ENCODE peak calls at places on chromosome 16, in seven cellular contexts. X is K562, W is uterus, V is HCT116, G is transverse colon, Q is upper lobe of left lung, I is heart left ventricle. P is an unnamed sample.

GRCh38 chr16:23699100-23699499 is 13.9 kb downstream of the ERN2 start:
- DNase-seq in W (no peak), I (no peak), G (peak), Q (no peak), V (peak), X (no peak), P (no peak)

GRCh38 chr16:81467072-81467471 is 22.5 kb downstream of the CMIP start:
- DNase-seq in G (no peak), I (no peak), V (no peak), Q (no peak), X (no peak), W (no peak), P (no peak)

GRCh38 chr16:31134625-31135534 is 647 bp downstream of the PRSS8 start:
- DNase-seq in X (peak), V (no peak), I (no peak), Q (no peak), W (no peak), G (peak), P (no peak)

GRCh38 chr16:57204675-57205074 is 18.5 kb downstream of the RSPRY1 start:
- DNase-seq in W (no peak), X (peak), Q (no peak), V (no peak), G (no peak), I (no peak), P (no peak)

GRCh38 chr16:31477220-31478216 is 5.4 kb upstream of the SLC5A2 start:
- DNase-seq in W (no peak), Q (peak), I (no peak), G (peak), X (peak), V (no peak), P (no peak)

GRCh38 chr16:57668630-57669475 is 747 bp downstream of the ADGRG3 start:
- DNase-seq in X (no peak), W (no peak), Q (no peak), G (no peak), V (no peak), I (no peak), P (no peak)

GRCh38 chr16:87201052-87201451 is 116.1 kb downstream of the C16orf95 start:
- DNase-seq in G (peak), I (peak), Q (no peak), W (peak), X (no peak), V (no peak), P (peak)

GRCh38 chr16:17161034-17161433 is 309.7 kb downstream of the XYLT1 start:
- DNase-seq in I (no peak), X (no peak), Q (peak), V (no peak), W (no peak), G (no peak), P (no peak)

GRCh38 chr16:85239239-85239638 is 127.0 kb upstream of the CIBAR2 start:
- DNase-seq in X (no peak), Q (no peak), I (no peak), W (no peak), G (no peak), V (no peak), P (no peak)

DNA sequence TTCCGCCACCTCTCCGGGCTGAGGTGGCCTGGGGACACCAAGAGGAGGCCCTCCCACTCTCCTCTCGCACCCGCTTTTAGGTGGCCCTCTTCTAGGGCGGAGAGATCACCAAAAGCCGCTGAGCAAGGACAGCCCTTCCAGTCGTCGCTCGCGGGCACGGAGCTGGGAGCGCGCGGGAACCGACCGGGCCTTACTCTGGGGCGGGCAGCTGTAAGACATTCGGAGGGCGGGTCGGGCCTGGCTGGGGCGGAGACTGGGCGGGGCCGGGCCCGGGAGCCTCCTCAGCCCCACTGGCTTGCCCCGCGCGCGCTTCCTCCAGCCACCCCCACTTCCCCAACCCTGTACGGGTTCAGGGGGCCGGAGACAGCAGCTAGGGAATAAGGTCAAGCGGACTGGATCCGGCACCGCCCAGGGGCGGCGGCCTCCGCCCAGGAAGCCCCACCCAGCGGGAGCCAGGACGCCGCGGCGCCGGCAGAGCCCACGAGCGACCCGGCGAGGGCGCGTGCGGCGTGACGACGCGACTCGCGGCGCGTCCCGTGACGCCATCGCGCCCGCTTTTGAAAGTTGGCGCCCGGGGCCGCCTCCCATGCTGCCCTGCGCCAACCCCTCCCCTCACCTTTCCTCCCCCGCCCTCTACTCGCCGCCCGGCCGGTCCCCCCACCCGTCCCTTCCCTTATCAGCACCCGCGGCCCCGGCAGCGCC is 351 bp upstream of the CTCF start:
- DNase-seq in I (peak), G (peak), W (peak), V (peak), Q (peak), X (peak), P (peak)
- TF ChIP-seq POLR2A in I (peak), G (peak), W (peak), V (peak), Q (peak), X (peak), P (peak)

DNA sequence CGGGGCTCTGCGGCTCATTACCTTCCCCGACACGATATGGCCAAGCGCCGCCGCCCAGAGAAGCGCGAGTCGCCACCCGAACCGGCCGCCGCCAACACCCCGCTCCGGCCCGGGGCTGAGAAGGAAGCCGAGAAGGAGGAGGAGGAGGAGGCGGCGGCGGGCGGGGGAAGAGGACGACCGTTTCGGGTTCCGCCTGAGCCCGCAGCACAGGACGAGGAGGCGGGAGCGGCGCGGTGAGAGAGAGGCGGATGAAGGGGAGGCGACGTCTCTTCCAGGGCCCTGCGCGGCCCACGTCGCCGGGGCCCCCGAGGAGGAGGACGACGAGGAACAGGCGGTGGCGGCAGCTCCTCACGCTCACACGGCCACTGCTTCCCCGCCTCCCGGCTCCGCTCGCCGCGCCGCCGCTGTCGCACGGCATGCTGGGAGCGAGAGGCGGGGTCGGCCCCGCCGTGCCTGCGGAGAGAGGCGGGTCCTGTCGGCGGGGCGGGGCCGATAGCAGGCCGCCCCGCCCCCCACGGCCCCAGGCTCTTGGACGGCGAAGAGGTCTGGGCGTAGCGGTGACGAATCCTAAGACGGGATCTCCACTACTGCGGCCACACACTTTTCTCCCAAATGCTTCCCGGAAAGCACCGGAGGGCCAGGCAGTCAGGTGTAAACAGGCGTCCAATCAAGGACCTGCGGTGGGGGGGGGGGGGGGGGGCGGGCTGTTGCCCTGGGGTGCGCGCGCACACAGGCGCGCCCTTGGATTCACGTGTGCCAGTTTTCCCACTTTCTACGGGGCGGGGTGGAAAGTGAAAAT is 97.3 kb upstream of the METTL9 start:
- DNase-seq in W (peak), G (peak), I (peak), X (peak), V (peak), Q (peak), P (peak)
- TF ChIP-seq POLR2A in W (peak), G (peak), I (peak), X (peak), V (peak), Q (peak), P (peak)

DNA sequence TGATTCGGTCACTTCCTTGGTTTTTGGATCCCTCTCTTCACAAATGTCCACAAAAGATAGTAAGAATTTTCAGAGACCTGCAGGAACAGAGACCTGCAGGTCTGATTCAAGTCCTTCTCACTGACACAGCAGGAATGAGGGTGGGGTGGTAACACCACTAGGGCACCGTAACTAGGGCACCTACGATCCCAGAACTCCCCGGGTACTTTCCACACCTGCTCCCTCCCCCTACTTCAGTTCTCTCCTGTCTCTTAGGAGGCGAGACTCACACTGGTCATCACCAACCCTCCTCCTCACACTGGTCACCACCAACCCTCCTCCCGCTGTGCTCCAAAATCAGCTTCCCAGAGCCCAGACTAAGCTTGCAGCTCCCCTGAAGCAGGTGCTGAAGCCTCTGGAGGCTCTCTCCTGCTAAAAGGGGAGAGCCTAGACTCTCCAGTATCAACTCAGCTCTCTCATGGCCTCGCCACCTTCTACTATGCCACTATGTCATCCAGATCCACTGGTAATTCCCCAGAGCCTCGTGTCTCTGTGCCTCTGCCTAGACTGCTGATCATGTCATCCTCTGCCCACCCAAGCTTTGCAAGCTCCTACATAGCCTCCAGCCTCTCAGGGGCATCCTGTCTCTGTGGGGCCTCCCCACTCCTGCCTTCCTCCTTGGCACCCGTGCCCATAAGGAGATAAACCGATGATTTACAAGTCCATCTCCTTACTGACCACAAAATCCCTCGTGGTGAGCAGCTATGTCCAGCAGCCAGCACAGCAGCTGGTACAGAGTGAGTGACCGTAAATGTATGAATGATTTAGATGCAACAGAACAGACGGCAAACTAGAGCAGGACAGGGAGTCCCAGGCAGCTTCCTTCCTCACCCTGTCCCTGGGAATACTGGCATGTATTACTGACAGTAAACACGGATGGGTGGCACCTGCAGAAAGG is 63.4 kb upstream of the GSG1L start:
- DNase-seq in V (no peak), W (no peak), I (no peak), G (no peak), X (no peak), Q (no peak), P (no peak)
- TF ChIP-seq POLR2A in V (no peak), W (no peak), I (no peak), G (no peak), X (peak), Q (no peak), P (no peak)

GRCh38 chr16:48526058-48526957 is 83.7 kb downstream of the N4BP1 start:
- DNase-seq in X (no peak), I (no peak), W (no peak), V (peak), G (peak), Q (no peak), P (no peak)
- TF ChIP-seq POLR2A in X (no peak), I (no peak), W (no peak), V (no peak), G (no peak), Q (no peak), P (no peak)

DNA sequence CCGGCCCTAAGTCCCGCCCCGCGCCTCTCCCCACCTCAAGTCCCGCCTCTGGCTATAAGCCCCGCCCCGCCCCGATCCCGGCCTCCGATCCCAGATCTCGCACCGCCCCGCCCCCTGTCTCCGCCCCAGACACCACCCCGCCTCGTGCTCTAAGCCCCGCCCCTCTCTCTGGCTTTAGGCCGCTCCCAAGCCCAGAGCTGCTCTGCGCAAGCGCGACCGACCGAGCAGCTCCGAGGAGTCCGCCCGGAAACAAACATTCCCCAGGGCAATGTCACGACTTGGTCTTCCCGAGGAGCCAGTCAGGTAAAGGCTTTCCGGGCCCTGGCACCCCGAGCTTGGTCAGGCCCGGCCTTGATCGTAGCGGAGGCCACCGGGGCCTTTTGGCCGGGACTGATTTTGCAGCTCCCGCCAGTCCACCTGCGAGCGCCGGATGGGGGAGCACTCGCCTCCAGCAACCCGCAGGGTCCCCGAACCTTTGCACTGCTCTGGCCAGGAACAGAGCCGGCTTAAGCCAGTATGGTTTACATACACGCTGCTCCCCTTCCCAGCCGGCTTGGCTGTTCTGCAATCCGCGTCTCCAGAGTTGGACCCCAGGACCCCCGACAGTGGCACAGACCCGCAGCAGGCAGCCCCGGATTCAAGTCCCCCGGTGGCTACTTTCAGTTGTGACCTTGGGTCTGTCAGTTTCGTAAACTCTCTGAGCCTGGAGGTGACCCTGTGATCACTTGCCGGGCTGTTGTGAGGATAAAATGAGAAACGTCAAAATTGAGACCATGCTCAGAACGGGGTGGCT is at the start of gene NUDT7:
- DNase-seq in V (peak), I (peak), G (peak), Q (peak), W (peak), X (peak), P (peak)
- TF ChIP-seq POLR2A in V (peak), I (peak), G (peak), Q (no peak), W (peak), X (peak), P (peak)

GRCh38 chr16:9297437-9298113 is 206.1 kb downstream of the HAPSTR1 start:
- DNase-seq in X (peak), V (peak), G (no peak), I (peak), W (peak), Q (no peak), P (peak)
- TF ChIP-seq POLR2A in X (no peak), V (no peak), G (no peak), I (no peak), W (no peak), Q (no peak), P (no peak)

GRCh38 chr16:12459401-12459791 is 344.3 kb downstream of the CPPED1 start:
- DNase-seq in W (no peak), X (no peak), G (peak), V (no peak), Q (no peak), I (peak), P (no peak)
- TF ChIP-seq POLR2A in W (no peak), X (no peak), G (no peak), V (no peak), Q (no peak), I (no peak), P (no peak)